ENCODE peak calls at places on chromosomes 2 and 18, in four cellular contexts. V is H54, G is KBM-7, U is caudate nucleus. K is an unnamed sample.

GRCh38 chr2:71923887-71924533 is 223.7 kb downstream of the CYP26B1 start:
- DNase-seq in U (peak; percentile 27), G (peak; percentile 65), V (peak; percentile 59), K (peak; percentile 78)

GRCh38 chr18:58241877-58242276 is 197.9 kb downstream of the NEDD4L start:
- DNase-seq in U (no peak), V (no peak), G (no peak), K (no peak)

GRCh38 chr18:5975111-5975622 is 79.8 kb upstream of the TMEM200C start:
- DNase-seq in U (no peak), G (peak; percentile 3), V (peak; percentile 23), K (peak; percentile 2)

GRCh38 chr2:216774620-216775019 is 79.3 kb upstream of the IGFBP5 start:
- DNase-seq in G (no peak), V (peak; percentile 82), U (no peak), K (no peak)

GRCh38 chr2:85753525-85754312 is at the start of gene ATOH8:
- DNase-seq in U (peak; percentile 56), G (peak; percentile 62), V (no peak), K (peak; percentile 57)

GRCh38 chr2:6052577-6052976 is 360.4 kb downstream of the SOX11 start:
- DNase-seq in G (no peak), V (no peak), U (no peak), K (no peak)

GRCh38 chr2:180101846-180102245 is 94.7 kb upstream of the CWC22 start:
- DNase-seq in V (no peak), G (no peak), U (no peak), K (no peak)

GRCh38 chr2:1741851-1742250 is 2.5 kb downstream of the PXDN start:
- DNase-seq in G (no peak), U (no peak), V (no peak), K (no peak)

GRCh38 chr2:218003994-218004419 is 1.2 kb upstream of the TNS1 start:
- DNase-seq in U (no peak), V (no peak), G (no peak), K (no peak)

GRCh38 chr18:4256786-4257417 is 198.2 kb downstream of the DLGAP1 start:
- DNase-seq in U (no peak), V (no peak), G (no peak), K (no peak)

K was measured in NAMALWA.